ENCODE peak calls at places on chromosomes 12 and 14, in five cellular contexts. J, E, W, X and O are unnamed samples.

GRCh38 chr14:65774041-65774440 is 361.5 kb downstream of the FUT8 start:
- DNase-seq in J (no peak), E (no peak), W (no peak), X (no peak), O (no peak)

GRCh38 chr12:30970559-30971202 is 44.1 kb downstream of the TSPAN11 start:
- DNase-seq in J (no peak), E (peak), W (no peak), X (peak), O (no peak)

GRCh38 chr14:97517566-97518234 is 720.5 kb downstream of the VRK1 start:
- DNase-seq in J (peak), E (no peak), W (no peak), X (no peak), O (no peak)

GRCh38 chr12:49126852-49127763 is 4.1 kb downstream of the TUBA1B start:
- DNase-seq in J (no peak), E (no peak), W (no peak), X (no peak), O (no peak)

GRCh38 chr12:50750366-50750765 is 13.5 kb upstream of the ATF1 start:
- DNase-seq in J (no peak), E (no peak), W (no peak), X (no peak), O (no peak)

GRCh38 chr12:57110189-57111045 is 745 bp downstream of the STAT6 start:
- DNase-seq in J (peak), E (no peak), W (no peak), X (peak), O (peak)

GRCh38 chr14:104970231-104971068 is 7.7 kb downstream of the AHNAK2 start:
- DNase-seq in J (no peak), E (no peak), W (no peak), X (peak), O (no peak)

GRCh38 chr14:79663453-79663852 is 547.9 kb downstream of the DIO2 start:
- DNase-seq in J (no peak), E (no peak), W (no peak), X (no peak), O (no peak)

GRCh38 chr12:64608901-64609542 is 1.3 kb upstream of the RASSF3 start:
- DNase-seq in J (peak), E (no peak), W (no peak), X (no peak), O (peak)

GRCh38 chr14:53331247-53331646 is 178.1 kb upstream of the DDHD1 start:
- DNase-seq in J (no peak), E (no peak), W (no peak), X (no peak), O (no peak)

GRCh38 chr12:114933428-114934160 is 249.6 kb upstream of the TBX3 start:
- DNase-seq in J (no peak), E (no peak), W (no peak), X (no peak), O (peak)

GRCh38 chr14:65151329-65152010 is 49.2 kb upstream of the MAX start:
- DNase-seq in J (no peak), E (no peak), W (no peak), X (no peak), O (no peak)

GRCh38 chr12:62660763-62661162 is 194.1 kb downstream of the MON2 start:
- DNase-seq in J (no peak), E (no peak), W (no peak), X (no peak), O (no peak)

GRCh38 chr12:113385282-113385882 is 18.3 kb downstream of the SDS start:
- DNase-seq in J (no peak), E (no peak), W (no peak), X (no peak), O (no peak)

GRCh38 chr12:121893901-121894540 is 5.4 kb downstream of the PSMD9 start:
- DNase-seq in J (no peak), E (no peak), W (no peak), X (no peak), O (peak)

GRCh38 chr14:21168055-21168454 is 12.2 kb upstream of the OR5AU1 start:
- DNase-seq in J (no peak), E (no peak), W (no peak), X (no peak), O (no peak)

GRCh38 chr14:64704145-64704742 is at the start of gene PLEKHG3:
- DNase-seq in J (peak), E (peak), W (peak), X (peak), O (peak)

GRCh38 chr14:91996951-91997371 is 42.9 kb downstream of the TRIP11 start:
- DNase-seq in J (peak), E (peak), W (no peak), X (no peak), O (no peak)

GRCh38 chr12:15956413-15957185 is 45.5 kb downstream of the DERA start:
- DNase-seq in J (no peak), E (no peak), W (no peak), X (no peak), O (no peak)

GRCh38 chr12:69036533-69036932 is 103.6 kb upstream of the CPM start:
- DNase-seq in J (no peak), E (no peak), W (no peak), X (no peak), O (no peak)

GRCh38 chr12:92070864-92071445 is 74.7 kb downstream of the BTG1 start:
- DNase-seq in J (no peak), E (no peak), W (no peak), X (no peak), O (peak)

GRCh38 chr12:21526721-21527345 is 737 bp downstream of the SPX start:
- DNase-seq in J (no peak), E (peak), W (no peak), X (no peak), O (no peak)

GRCh38 chr12:15575797-15576560 is 213.2 kb downstream of the EPS8 start:
- DNase-seq in J (no peak), E (peak), W (no peak), X (no peak), O (no peak)